ENCODE peak calls at places on chromosomes 1 and 21, in seven cellular contexts. X is left lung, Q is neural crest cell, D is lower lobe of right lung, T is right lobe of liver, K is heart right ventricle, A is prostate gland. N is an unnamed sample.

GRCh38 chr1:8825985-8826481 is 8.6 kb upstream of the RERE start:
- DNase-seq in X (no peak), Q (no peak), D (no peak), T (no peak), K (no peak), A (no peak), N (no peak)

GRCh38 chr1:245156736-245157505 is 2.1 kb downstream of the KIF26B start:
- DNase-seq in X (no peak), Q (no peak), D (no peak), T (no peak), K (no peak), A (no peak), N (no peak)

GRCh38 chr1:240189386-240189989 is 97.8 kb downstream of the FMN2 start:
- DNase-seq in X (no peak), Q (peak), D (no peak), T (no peak), K (no peak), A (no peak), N (no peak)

GRCh38 chr1:102089791-102090190 is 93.1 kb upstream of the OLFM3 start:
- DNase-seq in X (no peak), Q (no peak), D (no peak), T (no peak), K (no peak), A (no peak), N (no peak)

GRCh38 chr1:244367399-244368114 is 84.2 kb downstream of the ADSS2 start:
- DNase-seq in X (no peak), Q (no peak), D (no peak), T (no peak), K (no peak), A (no peak), N (no peak)

GRCh38 chr1:62294211-62294610 is 25.0 kb downstream of the KANK4 start:
- DNase-seq in X (no peak), Q (no peak), D (no peak), T (no peak), K (no peak), A (no peak), N (no peak)

GRCh38 chr1:77824083-77824482 is 44.6 kb downstream of the MIGA1 start:
- DNase-seq in X (no peak), Q (no peak), D (no peak), T (no peak), K (no peak), A (no peak), N (no peak)

GRCh38 chr1:15152318-15153183 is 996 bp upstream of the TMEM51 start:
- DNase-seq in X (peak), Q (peak), D (peak), T (peak), K (peak), A (peak), N (peak)

GRCh38 chr1:158998781-158999161 is 10.9 kb upstream of the IFI16 start:
- DNase-seq in X (no peak), Q (peak), D (peak), T (peak), K (peak), A (peak), N (no peak)

GRCh38 chr1:175749075-175749474 is 5.7 kb upstream of the TNR start:
- DNase-seq in X (no peak), Q (no peak), D (no peak), T (no peak), K (no peak), A (no peak), N (no peak)

GRCh38 chr1:27603320-27603961 is 503 bp downstream of the AHDC1 start:
- DNase-seq in X (peak), Q (no peak), D (peak), T (peak), K (peak), A (peak), N (no peak)

GRCh38 chr1:104921552-104921951 is 1171.9 kb downstream of the AMY1C start:
- DNase-seq in X (no peak), Q (no peak), D (no peak), T (no peak), K (no peak), A (no peak), N (no peak)

GRCh38 chr21:34357889-34358288 is 5.9 kb upstream of the KCNE2 start:
- DNase-seq in X (no peak), Q (no peak), D (no peak), T (no peak), K (no peak), A (no peak), N (no peak)

GRCh38 chr21:41953831-41954653 is at the start of gene C2CD2:
- DNase-seq in X (peak), Q (peak), D (peak), T (peak), K (peak), A (no peak), N (no peak)

GRCh38 chr1:26265405-26265804 is 14.5 kb upstream of the SH3BGRL3 start:
- DNase-seq in X (no peak), Q (no peak), D (no peak), T (no peak), K (no peak), A (no peak), N (no peak)

GRCh38 chr1:229485318-229485717 is 22.8 kb downstream of the NUP133 start:
- DNase-seq in X (no peak), Q (no peak), D (no peak), T (no peak), K (no peak), A (no peak), N (no peak)

GRCh38 chr1:32753532-32754281 is 51.1 kb upstream of the SYNC start:
- DNase-seq in X (peak), Q (peak), D (peak), T (peak), K (peak), A (peak), N (no peak)
- TF ChIP-seq CTCF in X (no peak), Q (no peak), D (no peak), T (no peak), K (no peak), A (peak), N (no peak)

DNA sequence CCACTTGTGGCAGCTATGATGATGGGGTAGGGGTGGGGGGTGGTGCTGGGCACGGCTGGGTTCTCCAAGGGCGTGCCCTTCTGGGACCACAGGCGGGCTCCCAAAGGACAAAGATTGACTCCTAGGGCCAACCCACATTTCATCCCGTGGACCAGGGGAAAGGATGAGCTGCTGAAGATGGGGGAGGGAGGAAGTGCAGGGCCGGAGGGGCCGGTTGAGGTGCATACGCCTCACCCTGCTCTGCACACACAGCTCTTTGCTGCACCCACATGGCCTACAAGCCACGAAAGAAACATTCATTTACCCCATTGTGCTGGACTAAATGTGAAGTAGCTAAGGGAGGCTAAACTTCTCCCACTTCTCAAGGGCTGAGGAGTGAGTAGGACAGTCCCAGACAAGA is 34.2 kb upstream of the GNPAT start:
- DNase-seq in X (no peak), Q (no peak), D (no peak), T (no peak), K (no peak), A (no peak), N (no peak)
- TF ChIP-seq CTCF in X (no peak), Q (no peak), D (no peak), T (no peak), K (no peak), A (no peak), N (no peak)

GRCh38 chr1:209989525-209989924 is 51.5 kb downstream of the SYT14 start:
- DNase-seq in X (no peak), Q (no peak), D (no peak), T (no peak), K (no peak), A (no peak), N (no peak)
- TF ChIP-seq CTCF in X (peak), Q (peak), D (peak), T (peak), K (peak), A (no peak), N (no peak)

GRCh38 chr1:2583871-2584341 is 2.7 kb upstream of the PRXL2B start:
- DNase-seq in X (peak), Q (no peak), D (peak), T (peak), K (no peak), A (no peak), N (no peak)
- TF ChIP-seq CTCF in X (no peak), Q (no peak), D (no peak), T (no peak), K (no peak), A (no peak), N (no peak)

GRCh38 chr1:48216941-48217340 is 5.6 kb upstream of the SLC5A9 start:
- DNase-seq in X (no peak), Q (no peak), D (no peak), T (no peak), K (no peak), A (no peak), N (no peak)
- TF ChIP-seq CTCF in X (no peak), Q (no peak), D (no peak), T (peak), K (no peak), A (no peak), N (no peak)

DNA sequence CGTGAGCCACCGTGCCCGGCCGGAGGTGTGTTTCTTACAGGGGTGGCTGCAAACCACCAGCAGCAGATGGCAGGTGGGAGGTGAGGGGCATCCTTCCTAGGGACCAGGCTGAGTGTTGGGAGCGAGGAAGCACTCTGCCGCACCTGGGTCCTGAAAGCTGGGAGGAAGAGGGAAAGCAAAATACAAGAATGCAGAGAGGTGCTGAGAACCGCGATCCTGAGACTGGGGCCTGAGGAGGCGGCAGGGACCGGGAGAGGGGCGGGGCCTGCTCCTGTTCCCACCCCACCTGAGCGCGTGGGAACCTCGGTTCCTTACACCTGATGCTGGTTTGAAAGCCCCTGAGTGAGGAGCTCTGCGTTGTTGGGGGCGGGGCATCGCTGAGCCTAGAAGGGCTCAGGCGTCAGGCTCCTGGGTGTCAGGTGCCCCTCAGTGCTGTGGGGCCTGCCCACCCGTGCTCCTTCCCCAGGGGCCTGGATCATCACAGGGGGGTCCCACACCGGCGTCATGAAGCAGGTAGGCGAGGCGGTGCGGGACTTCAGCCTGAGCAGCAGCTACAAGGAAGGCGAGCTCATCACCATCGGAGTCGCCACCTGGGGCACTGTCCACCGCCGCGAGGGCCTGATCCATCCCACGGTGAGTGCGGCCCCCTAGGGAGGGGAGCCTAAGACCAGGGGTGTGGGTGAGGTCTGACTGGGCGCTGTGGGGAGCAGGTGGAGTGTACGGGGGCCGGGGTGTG is 15.5 kb downstream of the TRPM2 start:
- DNase-seq in X (peak), Q (no peak), D (no peak), T (no peak), K (no peak), A (no peak), N (no peak)
- TF ChIP-seq CTCF in X (no peak), Q (no peak), D (no peak), T (no peak), K (no peak), A (no peak), N (no peak)

GRCh38 chr1:6603851-6604558 is 1.3 kb upstream of the KLHL21 start:
- DNase-seq in X (peak), Q (no peak), D (peak), T (peak), K (peak), A (peak), N (peak)
- TF ChIP-seq CTCF in X (no peak), Q (peak), D (no peak), T (peak), K (no peak), A (no peak), N (no peak)

GRCh38 chr1:154104433-154105082 is 50.3 kb downstream of the NUP210L start:
- DNase-seq in X (no peak), Q (no peak), D (no peak), T (no peak), K (no peak), A (no peak), N (no peak)
- TF ChIP-seq CTCF in X (no peak), Q (no peak), D (no peak), T (no peak), K (no peak), A (no peak), N (no peak)

N was measured in AG09319.